ENCODE peak calls at places on chromosome 9, in eight cellular contexts. A is NAMALWA; R is CD8-positive, alpha-beta T cell; L is small intestine; N is activated naive CD8-positive, alpha-beta T cell treated with anti-CD3 and anti-CD28 coated beads, Interleukin-2, amount 50 U/mL, for 24 hours; D is naive thymus-derived CD4-positive, alpha-beta T cell; E is A549; B is SW 1271. H is an unnamed sample.

GRCh38 chr9:37944671-37945481 is 40.9 kb upstream of the SLC25A51 start:
- DNase-seq in D (no peak), E (no peak), A (no peak), R (no peak), B (peak), N (no peak), L (no peak), H (no peak)

GRCh38 chr9:78930281-78930680 is 633.4 kb downstream of the PSAT1 start:
- DNase-seq in N (no peak), B (no peak), R (no peak), A (no peak), E (no peak), D (no peak), L (no peak), H (no peak)

GRCh38 chr9:128169925-128170324 is 9.9 kb downstream of the BBLN start:
- DNase-seq in B (no peak), A (no peak), R (no peak), E (no peak), D (no peak), L (no peak), N (no peak), H (no peak)

GRCh38 chr9:99870126-99870525 is 36.3 kb upstream of the STX17 start:
- DNase-seq in D (no peak), B (no peak), N (no peak), R (no peak), E (no peak), A (no peak), L (no peak), H (no peak)

GRCh38 chr9:86687788-86688187 is 259.5 kb downstream of the GAS1 start:
- DNase-seq in B (no peak), N (no peak), L (no peak), D (no peak), E (no peak), A (no peak), R (no peak), H (no peak)

GRCh38 chr9:135804588-135805421 is 102.5 kb downstream of the CAMSAP1 start:
- DNase-seq in N (no peak), B (no peak), R (no peak), D (no peak), L (no peak), A (no peak), E (no peak), H (no peak)

GRCh38 chr9:90607701-90608122 is 34.9 kb downstream of the DIRAS2 start:
- DNase-seq in D (no peak), A (no peak), L (peak), R (no peak), E (no peak), B (no peak), N (no peak), H (no peak)

GRCh38 chr9:73118297-73118696 is 33.4 kb upstream of the ANXA1 start:
- DNase-seq in B (no peak), A (no peak), E (no peak), D (no peak), R (no peak), N (no peak), L (no peak), H (no peak)

GRCh38 chr9:92350129-92350739 is 24.5 kb downstream of the CENPP start:
- DNase-seq in D (no peak), L (peak), A (no peak), N (no peak), R (no peak), E (no peak), B (no peak), H (no peak)

GRCh38 chr9:119094086-119094485 is 275.1 kb downstream of the BRINP1 start:
- DNase-seq in L (no peak), N (no peak), B (no peak), A (no peak), E (no peak), R (no peak), D (no peak), H (no peak)

GRCh38 chr9:132637351-132637750 is 32.4 kb downstream of the DDX31 start:
- DNase-seq in E (no peak), A (no peak), R (no peak), D (no peak), L (no peak), B (no peak), N (no peak), H (no peak)

GRCh38 chr9:113289091-113289490 is 13.6 kb downstream of the PRPF4 start:
- DNase-seq in N (no peak), L (peak), A (no peak), E (no peak), B (no peak), D (no peak), R (no peak), H (no peak)

GRCh38 chr9:78606011-78606410 is 309.1 kb downstream of the PSAT1 start:
- DNase-seq in A (no peak), L (no peak), D (no peak), R (no peak), E (no peak), B (no peak), N (no peak), H (no peak)